ENCODE peak calls at places on chromosomes 12 and 14, in four cellular contexts. N is mammary epithelial cell, C is type B pancreatic cell, S is endothelial cell. M is an unnamed sample.

GRCh38 chr14:34013714-34014055 is 62.8 kb upstream of the EGLN3 start:
- DNase-seq in C (no peak), S (no peak), N (no peak), M (no peak)

GRCh38 chr12:118164798-118165486 is 29.0 kb downstream of the PEBP1 start:
- DNase-seq in N (no peak), S (peak; percentile 40), C (no peak), M (peak; percentile 39)

GRCh38 chr12:121261397-121261796 is 35.1 kb downstream of the CAMKK2 start:
- DNase-seq in N (no peak), C (no peak), S (no peak), M (no peak)

GRCh38 chr12:11906284-11906935 is 164.3 kb upstream of the BCL2L14 start:
- DNase-seq in C (no peak), N (no peak), S (no peak), M (no peak)

GRCh38 chr12:25707056-25707455 is 154.0 kb upstream of the LMNTD1 start:
- DNase-seq in S (no peak), N (no peak), C (no peak), M (no peak)

GRCh38 chr12:7096006-7096903 is 4.0 kb upstream of the C1R start:
- DNase-seq in N (no peak), S (no peak), C (no peak), M (no peak)

GRCh38 chr12:3229577-3229976 is 152.4 kb downstream of the TSPAN9 start:
- DNase-seq in C (no peak), S (no peak), N (no peak), M (no peak)

GRCh38 chr12:63841611-63842010 is 2.9 kb upstream of the SRGAP1 start:
- DNase-seq in N (no peak), S (no peak), C (no peak), M (no peak)

GRCh38 chr12:126668961-126669360 is 1598.0 kb upstream of the TMEM132C start:
- DNase-seq in C (no peak), S (no peak), N (no peak), M (no peak)

GRCh38 chr14:54686871-54687749 is 120.2 kb downstream of the SAMD4A start:
- DNase-seq in C (no peak), N (no peak), S (no peak), M (no peak)

GRCh38 chr12:44703311-44703910 is 172.7 kb downstream of the NELL2 start:
- DNase-seq in N (no peak), C (no peak), S (no peak), M (no peak)

GRCh38 chr12:30624009-30624408 is 71.7 kb downstream of the IPO8 start:
- DNase-seq in S (no peak), C (no peak), N (no peak), M (no peak)

GRCh38 chr14:26992403-26993115 is 394.7 kb upstream of the NOVA1 start:
- DNase-seq in C (no peak), N (no peak), S (no peak), M (no peak)

GRCh38 chr12:41254004-41254403 is 65.9 kb downstream of the PDZRN4 start:
- DNase-seq in C (no peak), N (no peak), S (no peak), M (no peak)

GRCh38 chr14:99779751-99780150 is 13.5 kb upstream of the EML1 start:
- DNase-seq in N (peak; percentile 63), C (no peak), S (no peak), M (no peak)

GRCh38 chr14:70827366-70828151 is 18.2 kb upstream of the MAP3K9 start:
- DNase-seq in N (peak; percentile 29), C (no peak), S (no peak), M (no peak)

GRCh38 chr14:73809386-73809785 is 42.2 kb upstream of the PTGR2 start:
- DNase-seq in N (no peak), S (no peak), C (no peak), M (peak; percentile 54)

GRCh38 chr12:115320451-115320850 is 636.5 kb upstream of the TBX3 start:
- DNase-seq in N (no peak), S (no peak), C (no peak), M (no peak)

GRCh38 chr12:115322275-115322674 is 638.3 kb upstream of the TBX3 start:
- DNase-seq in C (no peak), S (no peak), N (peak; percentile 84), M (no peak)

GRCh38 chr12:115323223-115323905 is 639.4 kb upstream of the TBX3 start:
- DNase-seq in S (no peak), N (peak; percentile 80), C (no peak), M (no peak)

GRCh38 chr12:115319641-115320040 is 635.7 kb upstream of the TBX3 start:
- DNase-seq in N (no peak), S (no peak), C (no peak), M (no peak)

DNA sequence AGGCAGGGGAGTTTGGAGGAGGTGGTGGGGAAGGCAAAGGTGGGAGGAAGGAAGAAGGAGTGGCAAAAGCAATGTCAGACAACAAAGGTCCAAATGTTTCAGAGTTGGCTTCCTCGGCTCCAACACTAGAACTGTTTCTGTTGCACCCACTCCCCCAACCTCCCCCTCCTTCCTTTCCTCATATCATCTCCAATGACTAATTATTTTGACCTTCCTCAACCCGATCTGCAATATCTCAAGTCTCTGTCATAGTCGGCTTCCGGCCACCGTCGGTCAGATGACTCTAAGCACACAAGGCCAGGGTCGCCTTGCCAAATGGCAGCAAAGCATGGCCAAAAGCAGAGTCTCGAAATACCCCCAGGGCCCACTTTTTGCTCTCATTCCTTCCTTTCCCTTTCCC is 637.0 kb upstream of the TBX3 start:
- DNase-seq in S (no peak), C (no peak), N (no peak), M (no peak)
- TF ChIP-seq CTCF in S (no peak), C (no peak), N (no peak), M (no peak)

DNA sequence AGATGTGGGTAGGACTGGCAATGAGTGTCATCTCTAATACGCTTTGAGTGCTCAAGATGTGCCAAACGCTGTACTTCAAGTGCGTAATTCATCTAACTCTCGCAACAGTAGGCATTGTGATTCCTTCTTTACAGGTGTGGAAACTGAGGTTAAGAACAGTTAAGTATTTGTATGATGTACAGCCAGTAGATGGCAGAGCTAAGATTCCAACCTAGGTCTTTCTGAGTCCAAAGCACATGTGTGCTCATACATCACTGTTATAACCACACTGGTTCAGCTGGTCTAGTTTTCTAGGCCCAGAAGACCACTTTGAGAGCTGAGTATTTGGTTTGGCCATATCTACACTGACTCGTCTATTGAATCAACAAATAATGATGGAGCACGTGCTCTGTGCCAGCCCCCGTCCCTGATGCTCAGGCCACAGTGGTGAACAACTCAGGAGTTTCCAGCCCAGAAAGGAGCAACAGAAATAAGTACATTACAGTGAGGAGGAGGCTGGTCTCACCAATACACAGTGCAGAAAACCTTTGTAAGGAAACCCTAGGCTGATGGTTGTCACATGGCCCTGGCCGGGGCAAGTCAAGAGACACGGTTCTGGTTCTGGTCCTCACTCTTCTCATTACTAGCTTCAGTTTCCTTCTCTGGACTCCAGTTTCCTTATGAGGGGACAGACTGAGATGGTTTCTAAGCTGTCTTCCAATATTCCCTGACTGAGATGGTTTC is 69.3 kb upstream of the SCN8A start:
- DNase-seq in N (no peak), S (no peak), C (no peak), M (no peak)
- TF ChIP-seq CTCF in N (peak; percentile 32), S (no peak), C (no peak), M (no peak)

DNA sequence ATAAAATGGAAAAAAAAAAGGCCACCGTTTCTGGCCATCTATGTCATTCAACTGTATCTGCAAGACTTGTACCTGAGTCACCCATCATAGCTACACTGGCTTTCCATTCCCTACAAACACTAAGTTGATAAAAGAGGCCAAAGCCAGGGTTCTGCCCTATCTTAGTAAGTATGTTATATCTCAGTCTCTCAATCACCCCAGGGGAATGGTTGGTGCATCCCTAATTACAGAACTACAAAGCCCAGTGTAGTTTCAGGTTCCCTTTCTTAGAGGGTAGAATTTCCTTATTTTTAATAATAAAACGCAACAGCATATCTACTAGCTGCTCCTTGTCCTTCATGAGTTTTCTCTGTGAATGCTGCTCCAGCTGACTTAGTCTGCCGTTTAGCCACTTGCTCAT is 57.7 kb downstream of the ST8SIA1 start:
- DNase-seq in N (no peak), C (no peak), S (no peak), M (no peak)
- TF ChIP-seq CTCF in N (no peak), C (no peak), S (no peak), M (no peak)

DNA sequence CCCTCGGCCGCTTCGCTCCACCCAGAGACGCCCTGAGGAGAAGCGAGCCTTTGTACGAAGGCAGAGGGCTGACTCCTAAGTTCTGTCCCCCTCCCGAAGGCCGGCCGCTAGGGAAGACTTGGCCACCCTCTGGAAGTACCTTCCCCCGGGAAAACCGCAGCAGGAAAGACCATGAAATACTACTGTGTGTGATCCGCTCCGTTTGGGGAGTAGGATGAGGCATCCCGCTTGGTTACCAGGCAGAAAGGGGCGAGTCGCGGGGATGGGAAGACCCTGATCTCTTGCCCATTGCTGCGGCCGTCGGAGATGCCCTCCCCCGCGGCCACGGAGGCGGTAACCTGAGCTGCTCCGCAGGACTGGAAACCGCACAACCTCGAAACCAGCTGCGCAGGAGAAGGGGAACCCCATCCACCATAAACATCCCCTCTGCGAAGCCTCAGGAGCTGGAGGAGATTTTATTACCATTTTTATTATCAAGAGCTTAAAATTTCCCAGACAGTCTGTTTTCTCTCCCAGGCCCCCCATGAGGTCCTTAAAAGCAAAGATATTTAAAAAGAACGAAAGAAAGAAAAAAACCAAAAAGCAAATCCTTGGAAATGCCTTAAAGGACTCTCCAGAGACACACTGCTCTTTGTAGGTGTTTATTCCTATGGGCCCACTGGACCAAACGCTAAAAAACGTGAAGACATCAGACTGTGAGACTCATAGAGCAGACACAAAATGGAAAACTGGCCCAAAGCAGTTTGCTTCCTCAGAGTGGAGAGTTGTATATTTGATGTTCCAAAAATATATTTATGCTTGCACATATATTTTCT is 965 bp upstream of the NID2 start:
- DNase-seq in N (no peak), S (no peak), C (peak; percentile 72), M (peak; percentile 36)
- TF ChIP-seq CTCF in N (no peak), S (no peak), C (no peak), M (no peak)

DNA sequence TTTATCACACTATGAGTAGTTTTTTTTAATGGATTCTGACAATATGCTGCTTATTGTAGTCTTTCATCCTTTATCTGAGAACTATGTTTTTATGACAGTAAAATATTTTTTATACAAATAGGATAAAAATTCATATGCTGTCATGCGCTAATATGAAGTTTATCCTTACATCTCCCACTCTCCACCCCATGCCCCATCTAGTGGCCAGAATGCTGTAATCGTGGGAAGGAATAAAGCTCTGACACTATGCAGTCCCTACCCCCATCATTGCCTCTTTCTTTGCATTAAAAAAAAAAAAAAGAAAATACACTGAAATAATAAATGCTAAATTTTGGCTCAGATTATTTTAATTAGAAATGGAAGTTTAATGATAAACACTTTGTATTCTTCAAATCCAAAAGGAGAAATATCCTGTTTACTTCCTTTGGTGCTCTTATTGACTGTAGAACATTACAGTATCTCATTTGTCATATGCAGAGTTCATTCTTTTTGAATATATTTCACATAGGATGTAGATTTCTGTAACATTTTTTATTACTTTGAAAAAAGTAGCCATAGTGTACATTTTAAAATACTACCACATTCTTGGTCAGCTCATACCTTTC is 145.9 kb upstream of the SLCO1C1 start:
- DNase-seq in S (peak; percentile 35), C (no peak), N (no peak), M (peak; percentile 43)
- TF ChIP-seq CTCF in S (peak; percentile 40), C (peak; percentile 77), N (peak; percentile 55), M (peak; percentile 65)

GRCh38 chr14:103920981-103921854 is 7.0 kb upstream of the TDRD9 start:
- DNase-seq in N (peak; percentile 92), C (peak; percentile 97), S (peak; percentile 99), M (peak; percentile 95)
- TF ChIP-seq CTCF in N (peak; percentile 99), C (peak; percentile 99), S (peak; percentile 95), M (peak; percentile 90)

GRCh38 chr12:62522984-62523383 is 56.4 kb downstream of the MON2 start:
- DNase-seq in S (no peak), C (no peak), N (no peak), M (no peak)
- TF ChIP-seq CTCF in S (no peak), C (peak; percentile 19), N (no peak), M (no peak)